ENCODE peak calls at places on chromosomes 2 and 18, in four cellular contexts. P is MM.1S, S is H9, G is H1. C is an unnamed sample.
A peak's percentile ranks its signal among the peaks of the same experiment; 100 is the strongest.

GRCh38 chr2:62698653-62699052 is 6.9 kb upstream of the EHBP1 start:
- DNase-seq in P (no peak), S (no peak), G (no peak), C (no peak)

GRCh38 chr18:10916865-10917264 is 232.5 kb downstream of the PIEZO2 start:
- DNase-seq in P (no peak), S (no peak), G (no peak), C (no peak)

GRCh38 chr18:48889981-48890735 is 60.6 kb downstream of the SMAD7 start:
- DNase-seq in P (no peak), S (peak; percentile 31), G (no peak), C (no peak)

GRCh38 chr2:148789059-148789458 is 86.0 kb upstream of the KIF5C start:
- DNase-seq in P (no peak), S (no peak), G (no peak), C (no peak)

GRCh38 chr18:46416706-46417638 is 240.0 kb downstream of the LOXHD1 start:
- DNase-seq in P (peak; percentile 40), S (peak; percentile 51), G (no peak), C (no peak)

GRCh38 chr2:133812826-133813617 is 244.8 kb upstream of the NCKAP5 start:
- DNase-seq in P (no peak), S (no peak), G (no peak), C (no peak)

GRCh38 chr2:11305338-11305737 is 39.1 kb downstream of the ROCK2 start:
- DNase-seq in P (no peak), S (no peak), G (no peak), C (no peak)

GRCh38 chr18:64929026-64929425 is 780.1 kb upstream of the LINC00305 start:
- DNase-seq in P (no peak), S (no peak), G (peak; percentile 0), C (no peak)

GRCh38 chr18:5963267-5963666 is 67.9 kb upstream of the TMEM200C start:
- DNase-seq in P (no peak), S (no peak), G (no peak), C (no peak)

GRCh38 chr2:168427451-168427850 is 28.6 kb upstream of the CERS6 start:
- DNase-seq in P (no peak), S (no peak), G (no peak), C (no peak)

GRCh38 chr18:27921904-27922541 is 254.9 kb downstream of the CDH2 start:
- DNase-seq in P (no peak), S (peak; percentile 28), G (no peak), C (peak; percentile 66)

GRCh38 chr18:11672846-11673454 is 16.1 kb upstream of the GNAL start:
- DNase-seq in P (no peak), S (peak; percentile 8), G (no peak), C (no peak)

GRCh38 chr18:44887227-44887631 is 206.5 kb downstream of the SETBP1 start:
- DNase-seq in P (peak; percentile 58), S (no peak), G (no peak), C (peak; percentile 79)

DNA sequence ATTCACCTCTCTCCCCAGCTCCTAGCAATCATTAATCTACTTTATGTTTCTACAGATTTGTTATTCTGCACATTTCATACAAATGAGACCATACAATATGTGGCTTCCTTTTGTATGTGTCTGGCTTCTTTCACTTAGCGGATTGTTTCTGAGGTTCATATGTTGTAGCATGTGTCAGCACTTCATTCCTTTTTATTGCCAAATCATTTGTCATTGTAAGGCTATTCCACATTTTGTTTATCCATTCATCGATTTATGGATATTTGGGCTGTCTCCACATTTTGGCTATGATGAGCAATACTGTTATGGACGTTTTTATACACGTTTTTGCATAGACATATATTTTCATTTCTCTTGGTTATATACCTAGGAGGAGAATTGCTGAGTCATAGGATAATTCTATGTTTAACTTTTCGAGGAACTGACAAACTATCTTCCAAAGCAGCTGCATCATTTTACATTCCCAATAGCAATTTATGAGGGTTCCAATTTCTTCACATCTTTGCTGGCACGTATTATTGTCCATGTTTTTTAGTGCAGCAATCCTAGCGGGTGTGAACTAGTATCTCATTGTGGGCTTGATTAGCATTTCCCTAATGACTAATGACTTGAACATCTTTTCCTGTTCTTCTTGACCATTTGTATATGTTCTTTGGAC is 48.1 kb upstream of the TBC1D8 start:
- DNase-seq in P (no peak), S (no peak), G (no peak), C (no peak)
- H2AFZ ChIP-seq in P (no peak overlapping the region), S (no peak overlapping the region), G (no peak overlapping the region), C (no peak overlapping the region)

GRCh38 chr18:58213445-58213844 is 169.4 kb downstream of the NEDD4L start:
- DNase-seq in P (no peak), S (no peak), G (no peak), C (no peak)
- H3K4me1 ChIP-seq in P (no peaks in the 10 kb centered on the region), S (peaks cover 9% of the 10 kb centered on the region), G (peaks cover 7% of the 10 kb centered on the region), C (peaks cover 72% of the 10 kb centered on the region)

DNA sequence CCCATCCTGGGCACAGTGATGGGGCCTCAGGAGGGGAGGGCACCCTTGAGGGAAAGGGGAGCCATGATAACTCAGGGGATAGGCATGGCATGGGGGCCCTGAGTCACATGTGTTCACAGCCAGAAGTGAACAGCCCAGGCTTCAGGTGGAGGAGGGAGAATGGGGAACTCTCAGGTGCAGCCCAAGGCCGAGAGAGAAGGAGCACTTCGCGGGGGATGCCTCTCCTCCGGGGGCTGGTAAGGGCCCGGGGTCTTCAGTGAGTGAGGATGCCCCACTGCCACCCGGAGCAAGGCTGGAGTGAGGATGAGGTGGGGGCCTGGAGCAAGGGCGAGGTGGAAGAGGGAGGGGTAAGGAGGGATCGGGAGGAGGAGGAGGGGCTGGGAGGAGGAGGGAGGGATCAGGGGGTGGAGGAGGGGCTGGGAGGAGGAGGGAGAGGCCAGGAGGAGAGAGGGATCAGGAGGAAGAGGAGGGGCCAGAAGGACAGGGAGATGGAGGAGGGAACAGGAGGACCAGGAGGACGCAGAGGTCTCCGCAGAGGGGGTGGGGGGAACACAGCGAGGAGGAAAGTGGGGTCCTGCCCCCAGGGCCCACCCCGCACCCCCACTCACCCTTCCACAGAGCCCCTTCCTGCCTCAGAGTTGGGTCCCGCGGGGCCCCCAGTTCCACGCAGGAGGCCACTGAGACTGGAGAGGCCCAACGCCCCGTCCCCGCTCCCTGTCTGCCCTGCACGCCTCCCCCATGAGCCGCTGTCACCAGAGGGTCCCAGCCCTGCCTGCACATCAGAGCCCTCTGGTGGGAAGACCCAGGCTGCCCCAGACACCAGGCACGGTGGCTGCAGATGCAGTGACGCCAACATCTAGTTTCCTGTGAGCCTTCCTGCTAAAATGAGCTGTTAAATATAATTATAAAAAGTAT is 42.8 kb downstream of the RAMP1 start:
- DNase-seq in P (no peak), S (peak; percentile 60), G (no peak), C (no peak)
- H3K27ac ChIP-seq in P (no peak overlapping the region), S (no peak overlapping the region), G (no peak overlapping the region), C (no peak overlapping the region)

DNA sequence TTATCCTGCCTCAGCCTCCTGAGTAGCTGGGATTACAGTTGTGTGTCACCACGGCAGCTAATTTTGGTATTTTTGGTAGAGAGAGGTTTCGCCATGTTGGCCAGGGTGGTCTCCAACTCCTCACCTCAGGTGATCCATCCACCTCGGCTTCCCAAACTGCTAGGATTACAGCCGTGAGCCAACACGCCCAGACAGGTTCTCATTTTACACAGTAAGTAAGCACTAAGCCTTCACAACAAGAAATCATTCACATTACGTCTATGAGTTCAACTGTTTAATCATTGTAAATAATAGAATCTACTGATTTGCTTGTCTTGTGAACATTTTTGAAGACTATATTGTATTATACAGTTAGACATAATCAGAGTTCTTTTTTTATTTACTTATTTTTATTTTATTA is 131.5 kb upstream of the LRATD1 start:
- DNase-seq in P (no peak), S (no peak), G (no peak), C (no peak)
- H2AFZ ChIP-seq in P (no peak overlapping the region), S (no peak overlapping the region), G (no peak overlapping the region), C (no peak overlapping the region)

GRCh38 chr2:130870779-130871178 is 34.1 kb downstream of the ARHGEF4 start:
- DNase-seq in P (no peak), S (no peak), G (no peak), C (no peak)

GRCh38 chr2:130870161-130870485 is 33.4 kb downstream of the ARHGEF4 start:
- DNase-seq in P (no peak), S (no peak), G (no peak), C (no peak)

GRCh38 chr2:130872276-130873125 is 35.8 kb downstream of the ARHGEF4 start:
- DNase-seq in P (no peak), S (no peak), G (no peak), C (no peak)

GRCh38 chr2:130873700-130874346 is 37.1 kb downstream of the ARHGEF4 start:
- DNase-seq in P (peak; percentile 63), S (peak; percentile 71), G (peak; percentile 41), C (no peak)

DNA sequence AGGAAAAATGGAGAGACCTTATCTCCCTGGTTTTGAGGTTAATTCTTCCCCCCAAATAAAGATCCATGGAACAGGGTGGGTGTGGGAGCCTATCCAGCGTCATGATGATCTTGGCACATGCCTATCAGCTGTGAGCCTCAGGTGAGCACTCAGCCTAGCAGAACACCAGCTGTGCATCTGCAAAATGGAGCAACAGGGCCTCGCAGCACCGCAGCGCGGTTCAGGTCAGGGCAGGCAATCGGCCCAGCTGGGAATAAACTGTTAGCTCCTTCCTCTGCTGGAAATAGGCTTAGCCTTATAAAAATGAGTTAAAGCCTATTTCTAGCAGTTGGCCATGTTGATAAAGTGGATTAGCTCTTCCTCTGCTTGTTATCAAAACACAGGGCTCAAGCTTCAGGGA is 35.1 kb downstream of the ARHGEF4 start:
- DNase-seq in P (no peak), S (no peak), G (no peak), C (no peak)
- H3K4me1 ChIP-seq in P (no peaks in the 10 kb centered on the region), S (no peaks in the 10 kb centered on the region), G (no peaks in the 10 kb centered on the region), C (peaks cover 14% of the 10 kb centered on the region)

DNA sequence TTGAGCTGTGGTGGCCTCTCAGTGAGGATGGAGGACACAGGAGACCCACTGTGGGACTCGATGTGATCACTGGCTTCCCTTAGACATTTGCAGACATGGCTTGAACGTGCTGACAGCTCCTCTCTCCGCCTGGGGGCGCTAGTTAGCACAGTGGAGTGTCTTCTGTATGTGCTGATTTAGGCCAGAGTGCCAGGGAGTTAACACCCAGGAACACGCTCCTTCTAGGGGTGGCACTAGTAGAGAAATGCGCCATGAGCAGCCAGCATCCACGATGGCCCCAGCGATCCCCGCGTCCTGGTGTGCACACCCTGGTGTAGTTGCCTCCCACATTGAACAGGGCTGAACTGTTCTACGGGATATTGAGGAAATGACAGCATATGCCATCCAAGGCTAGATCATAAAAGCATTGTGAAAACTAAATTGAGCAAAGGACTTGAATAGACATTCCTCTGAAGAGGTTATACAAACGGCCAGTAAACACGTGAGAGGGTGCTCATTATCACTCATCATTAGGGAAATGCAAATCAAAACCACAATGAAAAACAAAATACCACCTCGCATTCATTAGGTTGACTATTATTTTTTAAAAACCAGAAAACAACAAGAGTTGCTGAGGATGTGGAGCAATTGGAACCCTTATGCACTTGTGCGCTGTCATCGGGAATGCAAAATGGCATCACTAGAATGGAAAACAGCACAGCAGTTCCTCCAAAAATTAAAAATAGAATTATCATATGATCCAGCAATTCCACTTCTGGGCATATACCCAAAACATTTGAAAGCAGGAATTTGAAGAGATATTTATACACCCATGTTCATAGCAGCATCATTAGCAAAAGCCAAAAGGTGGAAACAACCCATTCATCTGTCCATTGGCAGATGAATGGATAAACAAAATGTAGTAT is 11.6 kb upstream of the NMUR1 start:
- DNase-seq in P (no peak), S (peak; percentile 82), G (no peak), C (no peak)
- H3K27ac ChIP-seq in P (no peak overlapping the region), S (no peak overlapping the region), G (no peak overlapping the region), C (no peak overlapping the region)

GRCh38 chr2:238106339-238106697 is 6.2 kb downstream of the ESPNL start:
- DNase-seq in P (no peak), S (peak; percentile 69), G (no peak), C (no peak)
- H2AFZ ChIP-seq in P (no peak overlapping the region), S (no peak overlapping the region), G (no peak overlapping the region), C (no peak overlapping the region)